ENCODE peak calls at places on chromosomes 2 and 18, in five cellular contexts. Q is heart right ventricle, I is glutamatergic neuron, J is H9, T is PC-9. Z is an unnamed sample.

GRCh38 chr18:10330428-10330827 is 124.0 kb upstream of the APCDD1 start:
- DNase-seq in I (no peak), J (no peak), T (no peak), Q (no peak), Z (no peak)

GRCh38 chr2:39593439-39594393 is 72.0 kb upstream of the TMEM178A start:
- DNase-seq in Q (peak), I (no peak), T (no peak), J (peak), Z (peak)

GRCh38 chr2:108855194-108855593 is 68.6 kb downstream of the CCDC138 start:
- DNase-seq in I (no peak), J (no peak), Q (no peak), T (no peak), Z (no peak)

GRCh38 chr2:190359896-190360376 is 16.5 kb downstream of the INPP1 start:
- DNase-seq in J (no peak), I (no peak), Q (peak), T (no peak), Z (no peak)

GRCh38 chr2:52390651-52391050 is 1358.7 kb upstream of the NRXN1 start:
- DNase-seq in Q (no peak), I (no peak), J (no peak), T (no peak), Z (no peak)

GRCh38 chr18:47595816-47596501 is 334.5 kb downstream of the SMAD2 start:
- DNase-seq in T (peak), Q (no peak), I (peak), J (peak), Z (no peak)

GRCh38 chr18:25463726-25464125 is 111.8 kb upstream of the ZNF521 start:
- DNase-seq in Q (no peak), J (no peak), I (no peak), T (no peak), Z (no peak)

GRCh38 chr2:168490916-168491605 is 35.0 kb downstream of the CERS6 start:
- DNase-seq in J (no peak), I (no peak), T (no peak), Q (no peak), Z (no peak)

GRCh38 chr2:45264227-45265225 is 255.3 kb upstream of the SIX2 start:
- DNase-seq in T (peak), I (no peak), Q (no peak), J (no peak), Z (no peak)

GRCh38 chr2:15729001-15729400 is 137.3 kb downstream of the DDX1 start:
- DNase-seq in J (no peak), Q (no peak), I (no peak), T (no peak), Z (no peak)

GRCh38 chr2:85797959-85798358 is 44.2 kb downstream of the ATOH8 start:
- DNase-seq in T (no peak), I (no peak), Q (no peak), J (no peak), Z (no peak)

GRCh38 chr2:47776621-47777020 is 6.3 kb upstream of the MSH6 start:
- DNase-seq in I (no peak), Q (no peak), T (no peak), J (no peak), Z (no peak)

GRCh38 chr2:241999184-241999583 is 129.7 kb downstream of the RTP5 start:
- DNase-seq in I (no peak), T (no peak), J (no peak), Q (no peak), Z (no peak)

GRCh38 chr18:26421931-26422330 is 126.4 kb downstream of the KCTD1 start:
- DNase-seq in J (no peak), Q (no peak), I (no peak), T (no peak), Z (no peak)

GRCh38 chr2:53512071-53512841 is 255.3 kb upstream of the CHAC2 start:
- DNase-seq in Q (no peak), J (no peak), T (peak), I (no peak), Z (no peak)

GRCh38 chr2:120972286-120972685 is 236.6 kb downstream of the GLI2 start:
- DNase-seq in I (no peak), Q (no peak), T (no peak), J (no peak), Z (no peak)

GRCh38 chr2:227186751-227187150 is 22.3 kb downstream of the COL4A3 start:
- DNase-seq in T (no peak), I (no peak), J (no peak), Q (no peak), Z (no peak)

GRCh38 chr18:35172009-35172408 is 68.8 kb upstream of the ZNF397 start:
- DNase-seq in I (no peak), T (no peak), J (no peak), Q (no peak), Z (no peak)

GRCh38 chr18:11246883-11247282 is 97.5 kb upstream of the PIEZO2 start:
- DNase-seq in I (no peak), J (no peak), Q (no peak), T (no peak), Z (no peak)

GRCh38 chr2:16773080-16773713 is 107.6 kb upstream of the CYRIA start:
- DNase-seq in I (peak), T (peak), Q (peak), J (peak), Z (no peak)

GRCh38 chr2:78127428-78127827 is 605.3 kb upstream of the LRRTM4 start:
- DNase-seq in T (no peak), Q (no peak), I (no peak), J (no peak), Z (no peak)

GRCh38 chr2:96952976-96953610 is 33.3 kb downstream of the FAM178B start:
- DNase-seq in Q (no peak), T (no peak), J (no peak), I (no peak), Z (no peak)

GRCh38 chr2:182391443-182391842 is 35.4 kb downstream of the PDE1A start:
- DNase-seq in I (no peak), Q (no peak), J (no peak), T (no peak), Z (no peak)

GRCh38 chr18:78927156-78927555 is 52.5 kb upstream of the SALL3 start:
- DNase-seq in Q (no peak), I (no peak), T (no peak), J (no peak), Z (no peak)

GRCh38 chr2:231100990-231101389 is 23.9 kb downstream of the HTR2B start:
- DNase-seq in Q (no peak), I (no peak), J (no peak), T (no peak), Z (no peak)
- TF ChIP-seq CTCF in Q (no peak), I (no peak), J (no peak), T (no peak), Z (no peak)

GRCh38 chr2:207231962-207232361 is 66.2 kb upstream of the KLF7 start:
- DNase-seq in T (no peak), I (no peak), J (no peak), Q (no peak), Z (no peak)

GRCh38 chr2:207231106-207231860 is 65.5 kb upstream of the KLF7 start:
- DNase-seq in J (no peak), T (no peak), I (no peak), Q (no peak), Z (no peak)

GRCh38 chr2:207227749-207228145 is 62.0 kb upstream of the KLF7 start:
- DNase-seq in T (no peak), Q (no peak), J (no peak), I (no peak), Z (no peak)

GRCh38 chr2:207229161-207229560 is 63.4 kb upstream of the KLF7 start:
- DNase-seq in J (no peak), Q (no peak), I (no peak), T (no peak), Z (no peak)

GRCh38 chr2:207230261-207231105 is 64.7 kb upstream of the KLF7 start:
- DNase-seq in J (peak), I (no peak), Q (no peak), T (no peak), Z (no peak)
- TF ChIP-seq CTCF in J (peak), I (peak), Q (peak), T (peak), Z (peak)

DNA sequence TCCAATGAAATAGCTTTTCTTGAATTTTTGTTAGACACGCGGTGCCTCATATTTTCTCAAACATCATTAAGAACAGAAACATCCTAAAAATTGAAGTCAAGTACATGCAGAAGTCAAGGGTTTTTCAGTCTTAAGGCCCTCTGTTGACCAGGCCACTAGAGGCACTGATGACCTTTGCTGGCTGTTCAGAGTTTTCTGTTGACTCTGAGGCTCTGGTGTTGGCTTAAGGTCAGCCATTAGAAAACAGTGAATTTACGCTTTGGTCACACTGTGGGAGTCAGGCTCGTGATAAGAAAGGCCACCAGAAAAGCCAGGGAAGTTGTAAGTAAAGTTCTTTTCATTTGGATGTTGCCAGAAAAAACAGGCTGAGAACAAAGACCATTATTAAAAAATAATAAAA is 5.8 kb upstream of the UPP2 start:
- DNase-seq in J (no peak), T (no peak), Q (no peak), I (no peak), Z (no peak)
- TF ChIP-seq CTCF in J (no peak), T (no peak), Q (no peak), I (no peak), Z (no peak)

GRCh38 chr2:42922790-42923631 is 130.6 kb upstream of the HAAO start:
- DNase-seq in Q (no peak), J (no peak), T (peak), I (no peak), Z (peak)
- TF ChIP-seq CTCF in Q (no peak), J (no peak), T (no peak), I (no peak), Z (no peak)

Z was measured in AG09319.